ENCODE peak calls at places on chromosomes 3 and 15, in nine cellular contexts. J is A549, S is mammary epithelial cell, Q is ovary, H is left ventricle myocardium inferior, T is lung, Z is A673, P is fibroblast of the aortic adventitia, K is heart right ventricle. B is an unnamed sample.

GRCh38 chr3:30768703-30769550 is 125.5 kb downstream of the GADL1 start:
- DNase-seq in J (peak; percentile 62), S (peak; percentile 32), Q (peak; percentile 78), H (peak; percentile 67), T (peak; percentile 64), Z (peak; percentile 80), P (peak; percentile 74), K (peak; percentile 68), B (peak; percentile 72)

GRCh38 chr3:111072016-111072891 is 638 bp downstream of the NECTIN3 start:
- DNase-seq in J (peak; percentile 14), S (peak; percentile 52), Q (peak; percentile 64), H (peak; percentile 25), T (no peak), Z (peak; percentile 46), P (peak; percentile 33), K (peak; percentile 48), B (peak; percentile 43)

GRCh38 chr3:50584391-50584790 is 15.1 kb downstream of the HEMK1 start:
- DNase-seq in J (no peak), S (no peak), Q (no peak), H (no peak), T (no peak), Z (no peak), P (peak; percentile 29), K (no peak), B (peak; percentile 61)

GRCh38 chr3:189001559-189001958 is 170.2 kb upstream of the TPRG1 start:
- DNase-seq in J (peak; percentile 44), S (peak; percentile 81), Q (no peak), H (no peak), T (no peak), Z (peak; percentile 30), P (peak; percentile 70), K (no peak), B (peak; percentile 85)

GRCh38 chr15:41980654-41981323 is 8.4 kb upstream of the EHD4 start:
- DNase-seq in J (no peak), S (no peak), Q (peak; percentile 53), H (no peak), T (no peak), Z (no peak), P (peak; percentile 82), K (no peak), B (no peak)

GRCh38 chr15:42064271-42064670 is 30.1 kb downstream of the PLA2G4D start:
- DNase-seq in J (no peak), S (no peak), Q (no peak), H (no peak), T (no peak), Z (no peak), P (no peak), K (no peak), B (no peak)

GRCh38 chr3:162489853-162490252 is 993.2 kb downstream of the OTOL1 start:
- DNase-seq in J (no peak), S (peak; percentile 2), Q (no peak), H (no peak), T (no peak), Z (peak; percentile 69), P (no peak), K (no peak), B (no peak)

GRCh38 chr3:155664922-155665695 is 79.8 kb downstream of the PLCH1 start:
- DNase-seq in J (peak; percentile 88), S (peak; percentile 69), Q (peak; percentile 67), H (peak; percentile 65), T (peak; percentile 56), Z (no peak), P (peak; percentile 96), K (peak; percentile 30), B (peak; percentile 87)

GRCh38 chr3:120432105-120432860 is 18.5 kb downstream of the FSTL1 start:
- DNase-seq in J (peak; percentile 37), S (no peak), Q (peak; percentile 66), H (no peak), T (no peak), Z (peak; percentile 70), P (peak; percentile 97), K (no peak), B (peak; percentile 97)

GRCh38 chr3:196988241-196989029 is 19.8 kb upstream of the PIGZ start:
- DNase-seq in J (peak; percentile 44), S (no peak), Q (peak; percentile 28), H (peak; percentile 18), T (no peak), Z (no peak), P (no peak), K (no peak), B (no peak)

GRCh38 chr3:49415931-49416601 is 3.8 kb downstream of the TCTA start:
- DNase-seq in J (no peak), S (no peak), Q (no peak), H (no peak), T (no peak), Z (no peak), P (no peak), K (no peak), B (no peak)

GRCh38 chr15:34693053-34693744 is 61.6 kb downstream of the GJD2 start:
- DNase-seq in J (no peak), S (peak; percentile 58), Q (no peak), H (no peak), T (no peak), Z (peak; percentile 24), P (peak; percentile 3), K (no peak), B (no peak)

GRCh38 chr3:156425651-156426050 is 129.3 kb downstream of the SSR3 start:
- DNase-seq in J (no peak), S (no peak), Q (no peak), H (no peak), T (no peak), Z (no peak), P (no peak), K (no peak), B (no peak)

GRCh38 chr3:132231633-132232032 is 85.6 kb upstream of the ACP3 start:
- DNase-seq in J (peak; percentile 33), S (peak; percentile 69), Q (no peak), H (no peak), T (no peak), Z (peak; percentile 57), P (peak; percentile 81), K (no peak), B (peak; percentile 89)

GRCh38 chr15:64970696-64971095 is 19.0 kb downstream of the SPG21 start:
- DNase-seq in J (no peak), S (no peak), Q (no peak), H (no peak), T (no peak), Z (no peak), P (no peak), K (no peak), B (no peak)

GRCh38 chr3:158659454-158660237 is 12.8 kb downstream of the LXN start:
- DNase-seq in J (peak; percentile 73), S (peak; percentile 51), Q (peak; percentile 47), H (peak; percentile 20), T (peak; percentile 51), Z (peak; percentile 76), P (peak; percentile 86), K (no peak), B (peak; percentile 83)

DNA sequence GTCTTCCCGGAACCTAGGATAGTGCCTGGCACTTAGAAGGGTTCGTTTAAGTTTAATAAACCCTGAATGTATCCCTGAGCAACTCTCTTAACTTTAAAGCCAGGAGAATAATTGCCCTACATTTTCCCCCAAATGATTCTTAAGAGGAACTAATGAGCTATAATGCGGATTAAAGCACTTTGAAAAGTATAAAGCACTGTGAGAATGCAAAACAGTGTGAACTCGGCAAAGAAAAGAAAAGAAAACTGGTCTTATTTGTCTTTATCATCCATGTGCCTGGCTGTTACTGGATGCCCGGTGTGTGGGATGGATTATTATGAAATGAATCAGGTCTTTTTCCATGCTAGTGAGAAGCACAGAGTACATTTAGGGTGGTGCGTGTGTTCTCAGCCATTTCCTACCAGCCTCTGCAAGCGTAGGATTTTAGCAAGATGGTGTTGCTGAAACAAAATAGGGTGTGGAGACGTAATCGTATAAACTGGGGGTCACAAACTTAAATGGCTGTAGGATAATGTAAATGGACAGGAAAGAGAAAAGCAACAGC is 977 bp downstream of the KBTBD12 start:
- DNase-seq in J (no peak), S (no peak), Q (no peak), H (no peak), T (no peak), Z (no peak), P (no peak), K (no peak), B (no peak)
- H3K4me3 ChIP-seq in J (no peak overlapping the region), S (no peak overlapping the region), Q (no peak overlapping the region), H (peak overlapping the region; percentile 71), T (no peak overlapping the region), Z (no peak overlapping the region), P (no peak overlapping the region), K (peak overlapping the region; percentile 55), B (no peak overlapping the region)

GRCh38 chr3:71456155-71456554 is 127.4 kb downstream of the FOXP1 start:
- DNase-seq in J (no peak), S (no peak), Q (no peak), H (no peak), T (no peak), Z (no peak), P (peak; percentile 33), K (no peak), B (peak; percentile 12)
- TF ChIP-seq CTCF in J (no peak), S (peak; percentile 16), Q (no peak), H (no peak), T (no peak), Z (no peak), P (peak; percentile 30), K (no peak), B (no peak)

GRCh38 chr3:184259878-184260570 is 1.3 kb downstream of the CAMK2N2 start:
- DNase-seq in J (peak; percentile 24), S (peak; percentile 14), Q (peak; percentile 74), H (peak; percentile 29), T (no peak), Z (peak; percentile 45), P (no peak), K (peak; percentile 36), B (no peak)
- H3K4me3 ChIP-seq in J (peak overlapping the region; percentile 53), S (peak overlapping the region; percentile 49), Q (no peak overlapping the region), H (peak overlapping the region; percentile 66), T (no peak overlapping the region), Z (peak overlapping the region; percentile 51), P (peak overlapping the region; percentile 41), K (peak overlapping the region; percentile 56), B (peak overlapping the region; percentile 33)

DNA sequence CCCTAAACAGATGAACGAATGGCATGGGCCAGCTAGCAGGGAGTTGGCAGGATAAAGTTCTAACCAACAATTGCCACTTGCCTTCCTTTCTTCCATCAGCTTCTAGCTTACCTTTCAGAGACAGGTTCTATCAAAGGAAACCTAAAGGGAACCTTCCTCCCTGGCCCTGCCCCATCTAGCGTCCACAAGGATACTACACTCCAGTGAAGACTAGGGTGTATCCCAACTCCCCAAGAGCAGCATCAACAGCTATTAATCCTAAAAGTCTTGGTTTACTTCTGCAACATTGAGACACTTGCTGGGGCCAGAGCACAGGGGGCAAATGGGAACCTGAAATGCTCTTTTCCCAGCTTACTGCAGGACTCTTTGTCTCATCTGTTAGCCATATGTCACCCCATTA is 37.0 kb upstream of the TMC3 start:
- DNase-seq in J (peak; percentile 11), S (no peak), Q (no peak), H (no peak), T (no peak), Z (no peak), P (no peak), K (no peak), B (no peak)
- TF ChIP-seq CTCF in J (peak; percentile 8), S (no peak), Q (no peak), H (no peak), T (no peak), Z (no peak), P (no peak), K (no peak), B (no peak)

DNA sequence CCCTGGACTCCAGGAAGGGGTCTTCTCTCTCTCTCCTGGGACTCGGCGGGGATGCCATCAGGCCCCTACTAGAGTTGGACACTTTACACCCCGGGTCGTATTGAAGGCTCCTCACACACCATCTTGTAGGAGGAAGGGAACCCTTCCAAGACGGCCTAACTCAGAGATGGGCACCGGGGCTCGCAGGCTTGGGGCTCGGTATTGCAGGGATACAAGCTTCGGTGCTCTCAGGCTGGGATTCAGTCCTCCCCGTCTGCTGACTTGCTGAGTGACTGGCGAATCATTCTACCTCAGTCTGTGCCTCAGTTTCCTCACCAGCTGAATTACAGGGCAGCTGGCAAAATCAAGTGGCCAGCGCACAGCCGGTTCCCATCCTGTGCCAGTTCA is 419 bp upstream of the CALML4 start:
- DNase-seq in J (no peak), S (no peak), Q (no peak), H (no peak), T (no peak), Z (no peak), P (no peak), K (no peak), B (no peak)
- H3K4me3 ChIP-seq in J (no peak overlapping the region), S (no peak overlapping the region), Q (no peak overlapping the region), H (peak overlapping the region; percentile 40), T (no peak overlapping the region), Z (no peak overlapping the region), P (no peak overlapping the region), K (peak overlapping the region; percentile 17), B (no peak overlapping the region)

B was measured in cardiac fibroblast.